ENCODE peak calls at places on chromosomes 11 and 22, in nine cellular contexts. T, X, A, C, D, J, L, G and P are unnamed samples.
A peak's percentile ranks its signal among the peaks of the same experiment; 100 is the strongest.

GRCh38 chr11:76237914-76238313 is 31.6 kb upstream of the WNT11 start:
- DNase-seq in C (no peak), D (peak; percentile 45), L (peak; percentile 55), G (peak; percentile 37), A (no peak), X (no peak), T (no peak), J (peak; percentile 59), P (no peak)

GRCh38 chr22:17476838-17477237 is 86.5 kb upstream of the SLC25A18 start:
- DNase-seq in L (no peak), X (no peak), J (peak; percentile 24), C (no peak), T (no peak), D (no peak), A (no peak), G (no peak), P (no peak)

GRCh38 chr22:35367331-35367886 is 13.5 kb upstream of the HMOX1 start:
- DNase-seq in A (no peak), L (no peak), D (no peak), C (no peak), X (no peak), T (no peak), J (no peak), G (peak; percentile 46), P (no peak)

GRCh38 chr11:102177974-102178631 is 67.9 kb downstream of the YAP1 start:
- DNase-seq in D (no peak), A (no peak), J (peak; percentile 88), G (peak; percentile 74), X (no peak), L (peak; percentile 24), C (no peak), T (no peak), P (peak; percentile 40)

GRCh38 chr11:76543006-76543703 is 98.3 kb downstream of the EMSY start:
- DNase-seq in J (no peak), X (no peak), L (no peak), D (no peak), A (no peak), G (no peak), C (no peak), T (no peak), P (no peak)

GRCh38 chr11:65479184-65480145 is 19.4 kb upstream of the MALAT1 start:
- DNase-seq in C (peak; percentile 61), T (no peak), L (no peak), D (peak; percentile 60), G (peak; percentile 71), J (peak; percentile 42), A (no peak), X (no peak), P (no peak)

GRCh38 chr11:84886344-84886743 is 740.8 kb downstream of the DLG2 start:
- DNase-seq in D (no peak), T (no peak), X (no peak), C (no peak), L (no peak), A (no peak), G (no peak), J (no peak), P (no peak)

GRCh38 chr11:62502030-62502730 is 44.4 kb downstream of the AHNAK start:
- DNase-seq in C (no peak), L (no peak), J (no peak), X (no peak), T (no peak), A (no peak), D (no peak), G (no peak), P (no peak)

GRCh38 chr22:37501610-37502341 is 15.6 kb upstream of the MFNG start:
- DNase-seq in A (no peak), L (no peak), C (no peak), J (no peak), D (no peak), T (no peak), X (no peak), G (peak; percentile 94), P (no peak)

GRCh38 chr22:17319541-17319940 is 49.7 kb upstream of the CECR2 start:
- DNase-seq in G (no peak), T (no peak), C (no peak), A (no peak), D (no peak), L (no peak), X (no peak), J (no peak), P (no peak)

GRCh38 chr22:43313497-43314474 is 29.4 kb downstream of the SCUBE1 start:
- DNase-seq in X (no peak), A (no peak), L (no peak), G (no peak), J (peak; percentile 85), C (no peak), D (peak; percentile 64), T (no peak), P (no peak)

GRCh38 chr11:113184498-113184897 is 129.9 kb upstream of the TTC12 start:
- DNase-seq in A (no peak), J (no peak), L (no peak), D (no peak), C (no peak), T (no peak), G (peak; percentile 76), X (no peak), P (peak; percentile 7)

GRCh38 chr11:69948256-69949141 is 129.3 kb upstream of the FGF3 start:
- DNase-seq in G (peak; percentile 89), A (no peak), X (no peak), C (no peak), T (no peak), D (peak; percentile 46), L (no peak), J (peak; percentile 33), P (no peak)

GRCh38 chr11:56783448-56784041 is 35.0 kb upstream of the OR9G4 start:
- DNase-seq in A (no peak), T (no peak), G (peak; percentile 82), D (no peak), C (no peak), J (peak; percentile 78), L (peak; percentile 55), X (no peak), P (no peak)

GRCh38 chr11:30143098-30143705 is 87.6 kb upstream of the FSHB start:
- DNase-seq in J (peak; percentile 86), L (peak; percentile 58), A (no peak), D (no peak), C (no peak), G (peak; percentile 51), X (no peak), T (no peak), P (no peak)

GRCh38 chr11:106482920-106483761 is 405.7 kb downstream of the AASDHPPT start:
- DNase-seq in L (no peak), J (no peak), X (no peak), C (peak; percentile 52), A (no peak), D (peak; percentile 8), T (no peak), G (peak; percentile 21), P (no peak)

GRCh38 chr22:47098554-47098953 is 336.1 kb downstream of the TBC1D22A start:
- DNase-seq in L (no peak), G (no peak), A (no peak), D (no peak), X (no peak), C (no peak), J (no peak), T (no peak), P (no peak)

GRCh38 chr11:35649984-35650383 is 12.6 kb upstream of the TRIM44 start:
- DNase-seq in A (no peak), L (no peak), T (no peak), J (no peak), D (no peak), X (no peak), G (no peak), C (no peak), P (no peak)

GRCh38 chr11:19093976-19094375 is 23.0 kb upstream of the ZDHHC13 start:
- DNase-seq in A (no peak), G (no peak), C (no peak), L (no peak), J (no peak), T (no peak), D (no peak), X (no peak), P (no peak)

GRCh38 chr11:22730319-22730718 is 63.9 kb downstream of the GAS2 start:
- DNase-seq in G (peak; percentile 11), D (no peak), T (no peak), X (no peak), J (peak; percentile 22), A (no peak), L (no peak), C (no peak), P (no peak)

GRCh38 chr11:3092603-3093141 is 35.4 kb upstream of the CARS1 start:
- DNase-seq in X (no peak), D (no peak), L (no peak), T (no peak), C (no peak), J (no peak), G (no peak), A (no peak), P (no peak)

GRCh38 chr11:126337472-126338241 is 17.8 kb upstream of the ST3GAL4 start:
- DNase-seq in D (peak; percentile 40), J (no peak), C (no peak), L (no peak), T (no peak), A (no peak), G (no peak), X (no peak), P (no peak)

GRCh38 chr11:96338910-96339703 is 3.9 kb downstream of the MAML2 start:
- DNase-seq in T (peak; percentile 78), J (no peak), D (no peak), G (no peak), X (peak; percentile 64), L (no peak), A (no peak), C (peak; percentile 79), P (no peak)

GRCh38 chr11:34345012-34345804 is 12.6 kb downstream of the ABTB2 start:
- DNase-seq in D (no peak), G (peak; percentile 57), L (no peak), T (peak; percentile 49), C (no peak), X (no peak), J (peak; percentile 46), A (no peak), P (peak; percentile 65)

GRCh38 chr11:59857444-59858434 is 8.5 kb downstream of the TCN1 start:
- DNase-seq in A (no peak), C (no peak), L (no peak), X (peak; percentile 47), T (peak; percentile 49), D (no peak), J (peak; percentile 72), G (no peak), P (no peak)

GRCh38 chr22:25013634-25014033 is 61.1 kb downstream of the KIAA1671 start:
- DNase-seq in A (no peak), X (no peak), T (no peak), D (peak; percentile 27), J (no peak), L (no peak), C (no peak), G (peak; percentile 81), P (peak; percentile 53)

GRCh38 chr11:70471254-70471653 is 72.9 kb downstream of the CTTN start:
- DNase-seq in D (peak; percentile 51), C (no peak), G (peak; percentile 48), J (peak; percentile 73), L (peak; percentile 92), A (no peak), X (peak; percentile 43), T (no peak), P (no peak)

GRCh38 chr11:134025086-134025437 is 43.8 kb upstream of the JAM3 start:
- DNase-seq in D (no peak), J (no peak), A (no peak), C (peak; percentile 55), L (no peak), G (no peak), T (no peak), X (no peak), P (no peak)

GRCh38 chr11:91100432-91100831 is 877.6 kb upstream of the CHORDC1 start:
- DNase-seq in A (no peak), D (no peak), G (no peak), L (no peak), C (no peak), X (no peak), J (peak; percentile 31), T (no peak), P (no peak)

GRCh38 chr11:121656333-121657090 is 203.7 kb upstream of the SORL1-AS1 start:
- DNase-seq in C (no peak), D (no peak), L (no peak), G (peak; percentile 12), T (no peak), X (no peak), J (no peak), A (no peak), P (no peak)

GRCh38 chr11:71251761-71252433 is 480 bp downstream of the SHANK2 start:
- DNase-seq in G (peak; percentile 80), A (no peak), J (peak; percentile 37), X (no peak), T (no peak), L (peak; percentile 86), D (peak; percentile 73), C (no peak), P (peak; percentile 46)